ENCODE peak calls at places on chromosome 10, in four cellular contexts. One of them, this sample, is unnamed.
A peak's percentile ranks its signal among the peaks of the same experiment; 100 is the strongest.

GRCh38 chr10:50322075-50322474 is 70.8 kb upstream of the ASAH2 start:
- DNase-seq in heart left ventricle: no peak
- DNase-seq in DMS153: no peak
- DNase-seq in posterior vena cava: no peak
- DNase-seq in this sample: no peak

GRCh38 chr10:59279476-59279875 is 82.9 kb downstream of the FAM13C start:
- DNase-seq in heart left ventricle: no peak
- DNase-seq in DMS153: no peak
- DNase-seq in posterior vena cava: no peak
- DNase-seq in this sample: no peak

GRCh38 chr10:66180651-66181318 is 745.1 kb upstream of the LRRTM3 start:
- DNase-seq in heart left ventricle: no peak
- DNase-seq in DMS153: peak; percentile 39
- DNase-seq in posterior vena cava: no peak
- DNase-seq in this sample: no peak

GRCh38 chr10:128420623-128421022 is 294.4 kb upstream of the MKI67 start:
- DNase-seq in heart left ventricle: no peak
- DNase-seq in DMS153: no peak
- DNase-seq in posterior vena cava: no peak
- DNase-seq in this sample: no peak

GRCh38 chr10:125035136-125035535 is 93.2 kb downstream of the ZRANB1 start:
- DNase-seq in heart left ventricle: no peak
- DNase-seq in DMS153: no peak
- DNase-seq in posterior vena cava: no peak
- DNase-seq in this sample: no peak

GRCh38 chr10:21355591-21356011 is 169.9 kb downstream of the SKIDA1 start:
- DNase-seq in heart left ventricle: no peak
- DNase-seq in DMS153: no peak
- DNase-seq in posterior vena cava: no peak
- DNase-seq in this sample: no peak

GRCh38 chr10:18976681-18977251 is 71.8 kb upstream of the MALRD1 start:
- DNase-seq in heart left ventricle: no peak
- DNase-seq in DMS153: no peak
- DNase-seq in posterior vena cava: no peak
- DNase-seq in this sample: no peak

GRCh38 chr10:58014436-58014835 is 253.3 kb downstream of the IPMK start:
- DNase-seq in heart left ventricle: no peak
- DNase-seq in DMS153: no peak
- DNase-seq in posterior vena cava: no peak
- DNase-seq in this sample: no peak

GRCh38 chr10:76624470-76624869 is 1013.1 kb downstream of the KCNMA1 start:
- DNase-seq in heart left ventricle: no peak
- DNase-seq in DMS153: no peak
- DNase-seq in posterior vena cava: no peak
- DNase-seq in this sample: no peak

GRCh38 chr10:42985436-42986316 is 91.2 kb upstream of the RET start:
- DNase-seq in heart left ventricle: no peak
- DNase-seq in DMS153: no peak
- DNase-seq in posterior vena cava: peak; percentile 62
- DNase-seq in this sample: peak; percentile 60

GRCh38 chr10:49751636-49752510 is 10.2 kb downstream of the OGDHL start:
- DNase-seq in heart left ventricle: no peak
- DNase-seq in DMS153: no peak
- DNase-seq in posterior vena cava: no peak
- DNase-seq in this sample: peak; percentile 81

GRCh38 chr10:52644678-52645434 is 127.7 kb downstream of the MBL2 start:
- DNase-seq in heart left ventricle: peak; percentile 42
- DNase-seq in DMS153: peak; percentile 15
- DNase-seq in posterior vena cava: no peak
- DNase-seq in this sample: no peak

GRCh38 chr10:90171014-90171722 is 469.8 kb downstream of the KIF20B start:
- DNase-seq in heart left ventricle: no peak
- DNase-seq in DMS153: no peak
- DNase-seq in posterior vena cava: no peak
- DNase-seq in this sample: no peak

GRCh38 chr10:24912214-24912613 is 40.2 kb downstream of the PRTFDC1 start:
- DNase-seq in heart left ventricle: no peak
- DNase-seq in DMS153: no peak
- DNase-seq in posterior vena cava: no peak
- DNase-seq in this sample: no peak

GRCh38 chr10:101993836-101994235 is 62.1 kb downstream of the ARMH3 start:
- DNase-seq in heart left ventricle: no peak
- DNase-seq in DMS153: no peak
- DNase-seq in posterior vena cava: no peak
- DNase-seq in this sample: no peak